ENCODE peak calls at places on chromosomes 3 and 15, in ten cellular contexts. One of them, this sample, is unnamed.

GRCh38 chr15:58454950-58455401 is 23.2 kb downstream of the LIPC start:
- DNase-seq in vagina: no peak
- DNase-seq in Peyer's patch: no peak
- DNase-seq in choroid plexus epithelial cell: no peak
- DNase-seq in left ventricle myocardium inferior: no peak
- DNase-seq in foreskin fibroblast: no peak
- DNase-seq in left lung: no peak
- DNase-seq in fibroblast of pulmonary artery: peak
- DNase-seq in endothelial cell: no peak
- DNase-seq in heart right ventricle: no peak
- DNase-seq in this sample: no peak

GRCh38 chr15:48834756-48835155 is 23.9 kb upstream of the CEP152 start:
- DNase-seq in choroid plexus epithelial cell: no peak
- DNase-seq in foreskin fibroblast: no peak
- DNase-seq in left ventricle myocardium inferior: no peak
- DNase-seq in endothelial cell: no peak
- DNase-seq in fibroblast of pulmonary artery: no peak
- DNase-seq in heart right ventricle: no peak
- DNase-seq in vagina: no peak
- DNase-seq in left lung: no peak
- DNase-seq in Peyer's patch: no peak
- DNase-seq in this sample: no peak

GRCh38 chr15:57322602-57323250 is 53.6 kb upstream of the CGNL1 start:
- DNase-seq in endothelial cell: no peak
- DNase-seq in foreskin fibroblast: no peak
- DNase-seq in Peyer's patch: no peak
- DNase-seq in fibroblast of pulmonary artery: no peak
- DNase-seq in heart right ventricle: no peak
- DNase-seq in left ventricle myocardium inferior: no peak
- DNase-seq in vagina: no peak
- DNase-seq in left lung: no peak
- DNase-seq in choroid plexus epithelial cell: no peak
- DNase-seq in this sample: no peak

GRCh38 chr3:38579551-38580449 is 69.7 kb downstream of the SCN5A start:
- DNase-seq in vagina: peak
- DNase-seq in heart right ventricle: peak
- DNase-seq in endothelial cell: no peak
- DNase-seq in choroid plexus epithelial cell: peak
- DNase-seq in Peyer's patch: peak
- DNase-seq in fibroblast of pulmonary artery: no peak
- DNase-seq in left lung: peak
- DNase-seq in left ventricle myocardium inferior: peak
- DNase-seq in foreskin fibroblast: peak
- DNase-seq in this sample: peak

GRCh38 chr3:65439641-65440040 is 599.1 kb downstream of the MAGI1 start:
- DNase-seq in fibroblast of pulmonary artery: peak
- DNase-seq in Peyer's patch: peak
- DNase-seq in heart right ventricle: peak
- DNase-seq in endothelial cell: peak
- DNase-seq in foreskin fibroblast: peak
- DNase-seq in left ventricle myocardium inferior: peak
- DNase-seq in left lung: no peak
- DNase-seq in vagina: no peak
- DNase-seq in choroid plexus epithelial cell: peak
- DNase-seq in this sample: peak

GRCh38 chr3:117628896-117629295 is 919.3 kb downstream of the TUSC7 start:
- DNase-seq in left ventricle myocardium inferior: no peak
- DNase-seq in Peyer's patch: no peak
- DNase-seq in fibroblast of pulmonary artery: peak
- DNase-seq in foreskin fibroblast: peak
- DNase-seq in endothelial cell: no peak
- DNase-seq in heart right ventricle: peak
- DNase-seq in choroid plexus epithelial cell: peak
- DNase-seq in left lung: no peak
- DNase-seq in vagina: no peak
- DNase-seq in this sample: no peak

GRCh38 chr3:170809021-170809974 is 60.7 kb downstream of the RPL22L1 start:
- DNase-seq in foreskin fibroblast: peak
- DNase-seq in heart right ventricle: peak
- DNase-seq in Peyer's patch: no peak
- DNase-seq in left lung: no peak
- DNase-seq in fibroblast of pulmonary artery: peak
- DNase-seq in endothelial cell: peak
- DNase-seq in vagina: no peak
- DNase-seq in left ventricle myocardium inferior: no peak
- DNase-seq in choroid plexus epithelial cell: peak
- DNase-seq in this sample: peak

GRCh38 chr3:71201939-71202338 is 381.6 kb downstream of the FOXP1 start:
- DNase-seq in fibroblast of pulmonary artery: peak
- DNase-seq in Peyer's patch: no peak
- DNase-seq in left lung: no peak
- DNase-seq in heart right ventricle: peak
- DNase-seq in choroid plexus epithelial cell: peak
- DNase-seq in vagina: no peak
- DNase-seq in endothelial cell: no peak
- DNase-seq in left ventricle myocardium inferior: peak
- DNase-seq in foreskin fibroblast: peak
- DNase-seq in this sample: peak

GRCh38 chr15:64599716-64600115 is 139.3 kb downstream of the ZNF609 start:
- DNase-seq in left lung: no peak
- DNase-seq in vagina: no peak
- DNase-seq in endothelial cell: no peak
- DNase-seq in fibroblast of pulmonary artery: peak
- DNase-seq in foreskin fibroblast: peak
- DNase-seq in left ventricle myocardium inferior: no peak
- DNase-seq in choroid plexus epithelial cell: no peak
- DNase-seq in heart right ventricle: no peak
- DNase-seq in Peyer's patch: no peak
- DNase-seq in this sample: no peak

GRCh38 chr15:25737218-25737643 is 125.9 kb downstream of the ATP10A start:
- DNase-seq in Peyer's patch: no peak
- DNase-seq in left ventricle myocardium inferior: peak
- DNase-seq in left lung: no peak
- DNase-seq in endothelial cell: no peak
- DNase-seq in heart right ventricle: peak
- DNase-seq in choroid plexus epithelial cell: no peak
- DNase-seq in foreskin fibroblast: peak
- DNase-seq in fibroblast of pulmonary artery: no peak
- DNase-seq in vagina: no peak
- DNase-seq in this sample: peak

GRCh38 chr15:64354683-64355558 is 1.1 kb downstream of the CSNK1G1 start:
- DNase-seq in foreskin fibroblast: no peak
- DNase-seq in heart right ventricle: no peak
- DNase-seq in choroid plexus epithelial cell: no peak
- DNase-seq in Peyer's patch: no peak
- DNase-seq in left ventricle myocardium inferior: no peak
- DNase-seq in fibroblast of pulmonary artery: no peak
- DNase-seq in endothelial cell: no peak
- DNase-seq in vagina: no peak
- DNase-seq in left lung: no peak
- DNase-seq in this sample: no peak

GRCh38 chr15:43352693-43353382 is 18.0 kb downstream of the ZSCAN29 start:
- DNase-seq in left ventricle myocardium inferior: no peak
- DNase-seq in endothelial cell: no peak
- DNase-seq in left lung: no peak
- DNase-seq in foreskin fibroblast: no peak
- DNase-seq in choroid plexus epithelial cell: no peak
- DNase-seq in Peyer's patch: no peak
- DNase-seq in fibroblast of pulmonary artery: no peak
- DNase-seq in vagina: no peak
- DNase-seq in heart right ventricle: no peak
- DNase-seq in this sample: no peak

GRCh38 chr3:127077068-127077467 is 94.2 kb downstream of the PLXNA1 start:
- DNase-seq in Peyer's patch: no peak
- DNase-seq in fibroblast of pulmonary artery: no peak
- DNase-seq in heart right ventricle: no peak
- DNase-seq in left ventricle myocardium inferior: no peak
- DNase-seq in endothelial cell: no peak
- DNase-seq in left lung: peak
- DNase-seq in choroid plexus epithelial cell: no peak
- DNase-seq in vagina: no peak
- DNase-seq in foreskin fibroblast: no peak
- DNase-seq in this sample: no peak

GRCh38 chr3:46891132-46891531 is 13.6 kb downstream of the PTH1R start:
- DNase-seq in endothelial cell: no peak
- DNase-seq in vagina: no peak
- DNase-seq in choroid plexus epithelial cell: no peak
- DNase-seq in Peyer's patch: no peak
- DNase-seq in heart right ventricle: no peak
- DNase-seq in fibroblast of pulmonary artery: no peak
- DNase-seq in left ventricle myocardium inferior: no peak
- DNase-seq in left lung: no peak
- DNase-seq in foreskin fibroblast: no peak
- DNase-seq in this sample: peak

GRCh38 chr3:46894256-46894655 is 16.7 kb downstream of the PTH1R start:
- DNase-seq in foreskin fibroblast: no peak
- DNase-seq in endothelial cell: no peak
- DNase-seq in left ventricle myocardium inferior: peak
- DNase-seq in left lung: no peak
- DNase-seq in fibroblast of pulmonary artery: no peak
- DNase-seq in Peyer's patch: no peak
- DNase-seq in vagina: no peak
- DNase-seq in heart right ventricle: no peak
- DNase-seq in choroid plexus epithelial cell: no peak
- DNase-seq in this sample: no peak

GRCh38 chr3:46893146-46893748 is 15.7 kb downstream of the PTH1R start:
- DNase-seq in foreskin fibroblast: no peak
- DNase-seq in endothelial cell: no peak
- DNase-seq in left lung: peak
- DNase-seq in choroid plexus epithelial cell: no peak
- DNase-seq in left ventricle myocardium inferior: peak
- DNase-seq in heart right ventricle: no peak
- DNase-seq in vagina: no peak
- DNase-seq in fibroblast of pulmonary artery: no peak
- DNase-seq in Peyer's patch: no peak
- DNase-seq in this sample: no peak

GRCh38 chr3:46893763-46894162 is 16.2 kb downstream of the PTH1R start:
- DNase-seq in fibroblast of pulmonary artery: no peak
- DNase-seq in left ventricle myocardium inferior: peak
- DNase-seq in heart right ventricle: no peak
- DNase-seq in choroid plexus epithelial cell: no peak
- DNase-seq in endothelial cell: no peak
- DNase-seq in foreskin fibroblast: no peak
- DNase-seq in vagina: no peak
- DNase-seq in left lung: peak
- DNase-seq in Peyer's patch: no peak
- DNase-seq in this sample: no peak

GRCh38 chr3:46892285-46893145 is 15.0 kb downstream of the PTH1R start:
- DNase-seq in vagina: no peak
- DNase-seq in endothelial cell: peak
- DNase-seq in choroid plexus epithelial cell: peak
- DNase-seq in foreskin fibroblast: peak
- DNase-seq in left lung: peak
- DNase-seq in heart right ventricle: peak
- DNase-seq in left ventricle myocardium inferior: peak
- DNase-seq in fibroblast of pulmonary artery: peak
- DNase-seq in Peyer's patch: peak
- DNase-seq in this sample: peak
- TF ChIP-seq CTCF in vagina: no peak
- TF ChIP-seq CTCF in endothelial cell: no peak
- TF ChIP-seq CTCF in choroid plexus epithelial cell: no peak
- TF ChIP-seq CTCF in foreskin fibroblast: no peak
- TF ChIP-seq CTCF in left lung: no peak
- TF ChIP-seq CTCF in heart right ventricle: no peak
- TF ChIP-seq CTCF in left ventricle myocardium inferior: peak
- TF ChIP-seq CTCF in fibroblast of pulmonary artery: no peak
- TF ChIP-seq CTCF in Peyer's patch: no peak
- TF ChIP-seq CTCF in this sample: peak

GRCh38 chr3:97662808-97663207 is 101.8 kb upstream of the ARL6 start:
- DNase-seq in foreskin fibroblast: no peak
- DNase-seq in vagina: no peak
- DNase-seq in left ventricle myocardium inferior: no peak
- DNase-seq in heart right ventricle: no peak
- DNase-seq in left lung: no peak
- DNase-seq in choroid plexus epithelial cell: no peak
- DNase-seq in Peyer's patch: no peak
- DNase-seq in endothelial cell: no peak
- DNase-seq in fibroblast of pulmonary artery: no peak
- DNase-seq in this sample: no peak

GRCh38 chr3:97662264-97662663 is 102.3 kb upstream of the ARL6 start:
- DNase-seq in heart right ventricle: no peak
- DNase-seq in vagina: no peak
- DNase-seq in Peyer's patch: no peak
- DNase-seq in choroid plexus epithelial cell: no peak
- DNase-seq in left lung: no peak
- DNase-seq in left ventricle myocardium inferior: no peak
- DNase-seq in endothelial cell: no peak
- DNase-seq in foreskin fibroblast: no peak
- DNase-seq in fibroblast of pulmonary artery: no peak
- DNase-seq in this sample: no peak

GRCh38 chr3:97658670-97659285 is 105.8 kb upstream of the ARL6 start:
- DNase-seq in left ventricle myocardium inferior: no peak
- DNase-seq in choroid plexus epithelial cell: peak
- DNase-seq in Peyer's patch: no peak
- DNase-seq in vagina: no peak
- DNase-seq in endothelial cell: peak
- DNase-seq in foreskin fibroblast: no peak
- DNase-seq in fibroblast of pulmonary artery: peak
- DNase-seq in heart right ventricle: no peak
- DNase-seq in left lung: no peak
- DNase-seq in this sample: no peak
- TF ChIP-seq CTCF in left ventricle myocardium inferior: peak
- TF ChIP-seq CTCF in choroid plexus epithelial cell: peak
- TF ChIP-seq CTCF in Peyer's patch: no peak
- TF ChIP-seq CTCF in vagina: no peak
- TF ChIP-seq CTCF in endothelial cell: peak
- TF ChIP-seq CTCF in foreskin fibroblast: peak
- TF ChIP-seq CTCF in fibroblast of pulmonary artery: peak
- TF ChIP-seq CTCF in heart right ventricle: peak
- TF ChIP-seq CTCF in left lung: peak
- TF ChIP-seq CTCF in this sample: peak

DNA sequence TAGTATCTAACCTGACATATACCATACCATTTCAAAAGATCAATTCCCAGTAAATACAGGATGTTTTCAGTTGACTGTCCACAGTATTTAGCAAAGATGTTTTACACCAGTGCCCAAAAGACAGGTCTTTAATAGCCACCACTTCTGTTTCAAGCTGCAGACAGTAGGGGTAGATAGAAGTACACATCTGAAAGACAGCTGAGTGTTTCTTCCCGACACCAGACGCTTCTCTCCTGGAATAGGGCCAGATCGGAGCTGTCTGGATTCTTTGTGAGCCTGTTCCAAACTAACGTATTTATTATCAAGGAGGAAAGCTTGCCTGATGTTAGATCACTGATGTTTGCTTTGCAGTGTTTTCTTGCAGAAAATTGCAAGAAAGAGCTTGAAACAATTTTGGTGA is 136.1 kb upstream of the RBMS3 start:
- DNase-seq in heart right ventricle: peak
- DNase-seq in choroid plexus epithelial cell: peak
- DNase-seq in fibroblast of pulmonary artery: peak
- DNase-seq in left ventricle myocardium inferior: peak
- DNase-seq in endothelial cell: no peak
- DNase-seq in left lung: no peak
- DNase-seq in foreskin fibroblast: peak
- DNase-seq in vagina: no peak
- DNase-seq in Peyer's patch: no peak
- DNase-seq in this sample: peak
- TF ChIP-seq CTCF in heart right ventricle: peak
- TF ChIP-seq CTCF in choroid plexus epithelial cell: peak
- TF ChIP-seq CTCF in fibroblast of pulmonary artery: peak
- TF ChIP-seq CTCF in left ventricle myocardium inferior: peak
- TF ChIP-seq CTCF in endothelial cell: no peak
- TF ChIP-seq CTCF in left lung: no peak
- TF ChIP-seq CTCF in foreskin fibroblast: no peak
- TF ChIP-seq CTCF in vagina: no peak
- TF ChIP-seq CTCF in Peyer's patch: no peak
- TF ChIP-seq CTCF in this sample: peak

GRCh38 chr3:56985460-56986327 is 74.8 kb upstream of the SPATA12 start:
- DNase-seq in heart right ventricle: no peak
- DNase-seq in endothelial cell: no peak
- DNase-seq in choroid plexus epithelial cell: no peak
- DNase-seq in left lung: no peak
- DNase-seq in Peyer's patch: no peak
- DNase-seq in left ventricle myocardium inferior: no peak
- DNase-seq in fibroblast of pulmonary artery: no peak
- DNase-seq in vagina: no peak
- DNase-seq in foreskin fibroblast: peak
- DNase-seq in this sample: no peak
- TF ChIP-seq CTCF in heart right ventricle: no peak
- TF ChIP-seq CTCF in endothelial cell: no peak
- TF ChIP-seq CTCF in choroid plexus epithelial cell: no peak
- TF ChIP-seq CTCF in left lung: no peak
- TF ChIP-seq CTCF in Peyer's patch: no peak
- TF ChIP-seq CTCF in left ventricle myocardium inferior: no peak
- TF ChIP-seq CTCF in fibroblast of pulmonary artery: peak
- TF ChIP-seq CTCF in vagina: no peak
- TF ChIP-seq CTCF in foreskin fibroblast: peak
- TF ChIP-seq CTCF in this sample: no peak

This sample was measured in heart left ventricle.